ENCODE peak calls at places on chromosome 16, in six cellular contexts. M is K562, O is IMR-90, U is HEK293T, C is A549, N is HepG2. H is an unnamed sample.
A peak's percentile ranks its signal among the peaks of the same experiment; 100 is the strongest.

GRCh38 chr16:4653981-4654380 is 29.4 kb downstream of the MGRN1 start:
- DNase-seq in M (no peak), N (peak; percentile 27), C (peak; percentile 54), O (no peak), U (no peak), H (no peak)

GRCh38 chr16:9518054-9518453 is 426.6 kb downstream of the HAPSTR1 start:
- DNase-seq in U (no peak), M (no peak), O (no peak), C (no peak), N (no peak), H (no peak)

GRCh38 chr16:56558024-56558747 is 6.7 kb upstream of the MT4 start:
- DNase-seq in C (peak; percentile 26), M (no peak), U (no peak), N (no peak), O (peak; percentile 75), H (no peak)

GRCh38 chr16:81231014-81231413 is 7.5 kb upstream of the BCO1 start:
- DNase-seq in U (no peak), O (no peak), M (no peak), N (no peak), C (no peak), H (no peak)

GRCh38 chr16:10514369-10515055 is 65.9 kb downstream of the EMP2 start:
- DNase-seq in N (peak; percentile 73), C (peak; percentile 60), O (peak; percentile 70), M (peak; percentile 57), U (peak; percentile 33), H (no peak)

GRCh38 chr16:50776042-50776441 is 34.2 kb downstream of the CYLD start:
- DNase-seq in M (no peak), N (no peak), O (no peak), C (no peak), U (no peak), H (no peak)

GRCh38 chr16:57500578-57501111 is 14.4 kb upstream of the DOK4 start:
- DNase-seq in N (no peak), O (no peak), U (no peak), C (no peak), M (no peak), H (no peak)

GRCh38 chr16:35314298-35314697 is 1854.9 kb downstream of the TP53TG3F start:
- DNase-seq in N (no peak), U (no peak), O (no peak), M (no peak), C (no peak), H (no peak)

GRCh38 chr16:68369697-68370096 is 58.9 kb downstream of the PRMT7 start:
- DNase-seq in U (no peak), N (no peak), M (no peak), O (no peak), C (no peak), H (peak; percentile 75)

GRCh38 chr16:28985611-28986041 is 774 bp downstream of the LAT start:
- DNase-seq in U (no peak), N (no peak), M (no peak), C (no peak), O (no peak), H (no peak)

GRCh38 chr16:50419116-50419515 is 50.3 kb upstream of the BRD7 start:
- DNase-seq in C (no peak), N (no peak), U (no peak), M (no peak), O (no peak), H (no peak)

GRCh38 chr16:50547340-50547865 is 793 bp upstream of the NKD1 start:
- DNase-seq in N (peak; percentile 94), M (peak; percentile 29), O (no peak), C (peak; percentile 38), U (peak; percentile 39), H (peak; percentile 5)

GRCh38 chr16:11681977-11682654 is 13.9 kb downstream of the SNN start:
- DNase-seq in U (no peak), C (no peak), M (no peak), O (no peak), N (no peak), H (no peak)

GRCh38 chr16:57608462-57609113 is 19.8 kb upstream of the ADGRG1 start:
- DNase-seq in U (no peak), M (no peak), C (no peak), O (no peak), N (no peak), H (no peak)

GRCh38 chr16:85870159-85870558 is 28.8 kb upstream of the IRF8 start:
- DNase-seq in C (no peak), N (no peak), U (no peak), M (no peak), O (no peak), H (no peak)

GRCh38 chr16:85523602-85524364 is 89.3 kb upstream of the GSE1 start:
- DNase-seq in C (no peak), U (peak; percentile 66), N (peak; percentile 82), O (peak; percentile 45), M (peak; percentile 84), H (no peak)

GRCh38 chr16:48905632-48906031 is 295.7 kb upstream of the N4BP1 start:
- DNase-seq in N (no peak), M (no peak), C (no peak), U (no peak), O (no peak), H (no peak)

GRCh38 chr16:67378642-67379041 is 14.7 kb downstream of the TPPP3 start:
- DNase-seq in U (no peak), N (no peak), C (no peak), O (peak; percentile 67), M (no peak), H (no peak)

GRCh38 chr16:81238296-81239011 is at the start of gene BCO1:
- DNase-seq in M (no peak), U (peak; percentile 45), C (peak; percentile 63), O (peak; percentile 66), N (peak; percentile 35), H (no peak)

GRCh38 chr16:22977294-22977697 is 163.3 kb downstream of the HS3ST2 start:
- DNase-seq in N (peak; percentile 39), M (no peak), O (no peak), U (peak; percentile 16), C (peak; percentile 10), H (no peak)

GRCh38 chr16:81779540-81780320 is 639 bp downstream of the PLCG2 start:
- DNase-seq in M (peak; percentile 39), U (no peak), O (no peak), N (no peak), C (peak; percentile 23), H (no peak)

GRCh38 chr16:51569204-51569911 is 418.3 kb upstream of the SALL1 start:
- DNase-seq in O (no peak), U (no peak), C (no peak), M (no peak), N (no peak), H (no peak)

GRCh38 chr16:54812229-54812628 is 118.4 kb upstream of the IRX5 start:
- DNase-seq in N (peak; percentile 19), M (no peak), U (no peak), C (peak; percentile 17), O (no peak), H (no peak)

GRCh38 chr16:8828541-8829165 is 31.0 kb downstream of the PMM2 start:
- DNase-seq in O (no peak), U (no peak), M (no peak), C (no peak), N (no peak), H (no peak)

GRCh38 chr16:85231959-85232358 is 119.7 kb upstream of the CIBAR2 start:
- DNase-seq in N (no peak), M (no peak), C (no peak), O (no peak), U (no peak), H (no peak)

GRCh38 chr16:75252946-75253911 is 1.8 kb upstream of the BCAR1 start:
- DNase-seq in N (no peak), U (no peak), C (no peak), O (peak; percentile 74), M (no peak), H (no peak)

GRCh38 chr16:11302977-11303376 is 21.8 kb upstream of the PRM1 start:
- DNase-seq in C (no peak), U (no peak), O (no peak), M (no peak), N (no peak), H (no peak)

GRCh38 chr16:24552705-24553104 is 13.3 kb downstream of the RBBP6 start:
- DNase-seq in N (no peak), C (no peak), U (no peak), M (no peak), O (no peak), H (no peak)
- TF ChIP-seq BHLHE40 in N (no peak), C (no peak), U (no peak), M (no peak), O (no peak), H (no peak)

GRCh38 chr16:89860747-89861304 is 12.6 kb upstream of the TCF25 start:
- DNase-seq in C (peak; percentile 58), U (peak; percentile 84), O (peak; percentile 17), N (peak; percentile 52), M (peak; percentile 97), H (no peak)
- TF ChIP-seq BHLHE40 in C (no peak), U (no peak), O (no peak), N (no peak), M (peak; percentile 32), H (no peak)

DNA sequence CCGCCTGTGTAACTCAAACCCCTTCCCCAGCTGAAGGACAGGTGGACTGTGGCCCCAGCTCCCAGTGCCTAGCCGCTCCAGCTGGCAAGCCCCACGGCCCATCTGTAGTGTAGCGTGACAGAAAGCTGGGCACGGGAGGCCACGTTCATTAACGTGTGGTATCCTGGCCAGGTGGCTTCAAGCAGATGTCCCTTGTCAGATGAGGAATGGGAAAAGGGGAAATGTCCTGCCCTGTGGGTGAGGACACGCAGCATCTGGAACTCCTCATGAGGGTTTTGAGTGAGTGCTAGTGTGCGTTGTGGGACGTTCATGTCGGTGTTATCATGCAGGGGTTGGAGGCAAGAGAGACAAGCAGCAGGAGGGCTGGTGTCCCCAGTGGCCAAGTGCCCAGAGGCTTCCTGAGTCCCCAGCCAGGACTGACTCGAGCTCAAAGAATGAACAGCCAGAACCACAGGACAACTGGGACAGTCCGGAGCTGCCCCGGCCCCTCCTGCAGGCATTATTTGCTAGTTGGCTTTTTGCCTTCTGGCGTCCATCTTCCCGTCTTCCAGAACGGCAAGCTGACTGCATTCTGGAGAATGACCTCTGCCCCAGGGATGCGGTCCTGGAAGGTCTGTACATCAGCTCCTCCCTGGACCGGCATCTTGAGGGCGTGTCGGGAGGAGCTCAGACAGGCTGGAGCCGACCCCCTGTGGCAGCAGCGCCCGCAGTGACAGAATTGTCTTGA is 19.3 kb downstream of the KDM8 start:
- DNase-seq in N (no peak), C (no peak), O (peak; percentile 45), U (no peak), M (no peak), H (no peak)
- TF ChIP-seq BHLHE40 in N (no peak), C (no peak), O (no peak), U (no peak), M (no peak), H (no peak)

DNA sequence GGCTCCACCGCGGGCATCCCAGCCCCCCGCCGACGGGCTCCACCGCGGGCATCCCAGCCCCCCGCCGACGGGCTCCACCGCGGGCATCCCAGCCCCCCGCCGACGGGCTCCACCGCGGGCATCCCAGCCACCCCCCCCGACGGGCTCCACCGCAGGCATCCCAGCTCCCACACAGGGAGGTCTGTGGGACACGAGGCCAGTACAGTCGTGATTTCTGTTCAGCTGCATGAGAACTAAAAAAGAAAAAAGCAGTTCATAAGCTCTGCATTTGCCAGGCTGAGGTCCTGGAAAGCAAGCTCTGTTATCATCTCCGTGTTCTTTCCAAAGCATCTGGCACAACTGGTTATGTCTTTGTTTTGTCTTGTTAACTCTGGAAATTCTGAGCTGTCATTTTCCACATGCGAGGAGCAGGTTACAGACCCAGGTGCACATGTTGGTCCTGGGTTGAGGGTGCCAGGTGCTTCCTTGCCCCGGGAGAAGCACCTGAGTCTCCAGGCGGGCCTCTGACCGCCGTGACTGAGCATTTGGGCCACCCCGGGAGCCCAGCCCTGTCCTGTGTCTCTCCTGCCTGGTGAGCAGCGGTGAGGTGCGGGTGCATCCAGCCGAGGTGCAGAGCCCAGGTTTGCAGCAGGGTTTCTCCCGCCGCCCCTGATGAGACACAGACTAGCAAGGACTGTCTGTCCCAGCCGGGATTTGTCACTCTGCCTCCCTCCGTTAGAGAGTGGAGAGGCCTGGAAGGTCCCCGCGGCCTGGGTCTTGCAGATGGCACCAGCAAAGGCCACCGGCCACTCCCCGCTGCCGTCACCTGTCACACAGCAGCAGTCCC is 9.9 kb upstream of the WFIKKN1 start:
- DNase-seq in M (no peak), C (no peak), U (no peak), N (no peak), O (no peak), H (no peak)
- TF ChIP-seq BHLHE40 in M (no peak), C (no peak), U (no peak), N (no peak), O (no peak), H (no peak)

H was measured in GM12878.